ENCODE peak calls at places on chromosomes 12 and 14, in seven cellular contexts. J is HepG2, D is SK-N-SH, T is GM12892, H is H1, E is K562, O is GM12878. Q is an unnamed sample.

GRCh38 chr14:31449971-31450610 is 7.2 kb downstream of the DTD2 start:
- DNase-seq in J (peak), D (peak), T (no peak), H (no peak), E (peak), O (no peak), Q (no peak)

GRCh38 chr12:12282761-12283160 is 15.9 kb upstream of the LRP6 start:
- DNase-seq in J (no peak), D (no peak), T (no peak), H (no peak), E (no peak), O (no peak), Q (no peak)

GRCh38 chr12:43847427-43847826 is 11.5 kb downstream of the TMEM117 start:
- DNase-seq in J (no peak), D (no peak), T (no peak), H (no peak), E (no peak), O (no peak), Q (no peak)

GRCh38 chr14:37466623-37467088 is 128.4 kb downstream of the FOXA1 start:
- DNase-seq in J (peak), D (no peak), T (no peak), H (no peak), E (no peak), O (no peak), Q (no peak)

GRCh38 chr12:100141998-100142850 is 450 bp downstream of the BLTP3B start:
- DNase-seq in J (peak), D (peak), T (no peak), H (peak), E (peak), O (no peak), Q (no peak)

GRCh38 chr14:91473046-91473445 is 37.1 kb downstream of the PPP4R3A start:
- DNase-seq in J (no peak), D (no peak), T (no peak), H (no peak), E (no peak), O (no peak), Q (no peak)

GRCh38 chr14:101889898-101890297 is 74.5 kb upstream of the DYNC1H1 start:
- DNase-seq in J (no peak), D (no peak), T (no peak), H (no peak), E (no peak), O (no peak), Q (no peak)

GRCh38 chr12:8697120-8697475 is 693 bp upstream of the RIMKLB start:
- DNase-seq in J (no peak), D (no peak), T (no peak), H (no peak), E (no peak), O (no peak), Q (no peak)

GRCh38 chr12:2163172-2163927 is 110.6 kb downstream of the CACNA1C start:
- DNase-seq in J (peak), D (no peak), T (no peak), H (no peak), E (no peak), O (no peak), Q (no peak)

GRCh38 chr12:64187370-64187769 is 34.7 kb downstream of the KICS2 start:
- DNase-seq in J (no peak), D (no peak), T (no peak), H (no peak), E (no peak), O (no peak), Q (no peak)

GRCh38 chr14:24368562-24369252 is 723 bp downstream of the NFATC4 start:
- DNase-seq in J (no peak), D (peak), T (peak), H (peak), E (peak), O (no peak), Q (peak)

GRCh38 chr12:50924439-50925341 is 27.7 kb upstream of the HIGD1C start:
- DNase-seq in J (peak), D (peak), T (peak), H (peak), E (peak), O (peak), Q (peak)

GRCh38 chr14:78618379-78618778 is 448.2 kb downstream of the NRXN3 start:
- DNase-seq in J (no peak), D (no peak), T (no peak), H (no peak), E (no peak), O (no peak), Q (no peak)

GRCh38 chr14:95273041-95273978 is 46.4 kb downstream of the CLMN start:
- DNase-seq in J (peak), D (no peak), T (no peak), H (no peak), E (no peak), O (no peak), Q (no peak)

GRCh38 chr12:70739741-70740140 is 102.5 kb upstream of the PTPRB start:
- DNase-seq in J (no peak), D (no peak), T (no peak), H (no peak), E (no peak), O (no peak), Q (no peak)

GRCh38 chr12:2627343-2628191 is 167.2 kb upstream of the FKBP4 start:
- DNase-seq in J (no peak), D (no peak), T (no peak), H (no peak), E (no peak), O (no peak), Q (no peak)

GRCh38 chr14:63952053-63952932 is 99.5 kb downstream of the SYNE2 start:
- DNase-seq in J (no peak), D (no peak), T (no peak), H (no peak), E (no peak), O (no peak), Q (no peak)

GRCh38 chr12:78928200-78929074 is 63.9 kb downstream of the SYT1 start:
- DNase-seq in J (peak), D (no peak), T (no peak), H (no peak), E (no peak), O (no peak), Q (no peak)

GRCh38 chr12:7555752-7556151 is 52.2 kb upstream of the CD163 start:
- DNase-seq in J (no peak), D (no peak), T (no peak), H (no peak), E (no peak), O (no peak), Q (no peak)

GRCh38 chr12:2540535-2540941 is 254.2 kb upstream of the FKBP4 start:
- DNase-seq in J (no peak), D (no peak), T (no peak), H (no peak), E (no peak), O (no peak), Q (no peak)

GRCh38 chr14:22185191-22185590 is 403.8 kb downstream of the DAD1 start:
- DNase-seq in J (peak), D (no peak), T (no peak), H (no peak), E (no peak), O (no peak), Q (no peak)

GRCh38 chr14:85607571-85608219 is 77.8 kb downstream of the FLRT2 start:
- DNase-seq in J (no peak), D (no peak), T (no peak), H (no peak), E (no peak), O (no peak), Q (no peak)

GRCh38 chr14:104813286-104813685 is 12.4 kb downstream of the ZBTB42 start:
- DNase-seq in J (no peak), D (no peak), T (no peak), H (no peak), E (no peak), O (no peak), Q (no peak)

GRCh38 chr12:91877461-91878230 is 268.0 kb downstream of the BTG1 start:
- DNase-seq in J (no peak), D (no peak), T (no peak), H (no peak), E (no peak), O (no peak), Q (no peak)

GRCh38 chr12:123520567-123521474 is 12.7 kb downstream of the RILPL1 start:
- DNase-seq in J (no peak), D (no peak), T (no peak), H (no peak), E (no peak), O (no peak), Q (no peak)

DNA sequence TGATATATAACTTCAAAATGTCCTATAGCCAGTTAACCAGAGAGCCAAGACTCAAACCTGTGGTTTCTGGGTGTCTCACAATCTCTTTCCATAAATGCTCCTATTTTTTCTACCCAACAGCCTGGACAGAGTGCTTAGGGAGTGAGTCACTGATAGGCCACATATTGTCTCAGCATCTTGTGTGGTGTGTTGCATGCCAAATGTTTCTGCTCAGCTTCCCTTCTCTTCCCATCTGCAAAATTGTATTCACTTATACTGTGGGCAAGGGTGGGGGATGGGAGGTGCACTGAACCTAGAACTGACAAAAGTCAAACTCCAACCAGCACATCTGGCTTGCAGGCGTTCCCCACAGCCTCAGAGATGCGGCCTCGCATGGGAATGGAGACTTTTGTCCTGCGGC is 123.3 kb downstream of the KCNA5 start:
- DNase-seq in J (no peak), D (peak), T (no peak), H (no peak), E (no peak), O (no peak), Q (no peak)
- TF ChIP-seq TAF1 in J (no peak), D (no peak), T (no peak), H (no peak), E (no peak), O (no peak), Q (no peak)

DNA sequence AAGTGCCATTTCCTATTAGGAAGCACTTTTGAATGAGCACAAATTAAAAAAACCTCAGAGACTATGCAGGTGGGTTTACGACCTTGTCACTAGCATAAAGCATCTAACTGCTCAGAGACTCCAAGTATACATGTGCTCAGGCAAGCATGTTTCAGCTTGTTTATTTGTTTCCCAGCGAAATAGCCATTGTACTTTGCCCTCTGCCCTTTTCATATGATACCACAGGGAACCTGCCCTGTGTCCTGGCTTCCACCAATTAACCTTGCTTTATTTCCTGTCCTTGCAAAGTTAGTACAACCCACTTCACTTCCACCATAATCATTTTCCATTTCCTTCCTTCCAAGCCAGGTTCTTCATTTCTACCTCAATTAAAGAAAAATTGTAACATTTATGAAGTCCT is 194.9 kb downstream of the DUSP6 start:
- DNase-seq in J (peak), D (no peak), T (no peak), H (no peak), E (no peak), O (no peak), Q (no peak)
- TF ChIP-seq TAF1 in J (no peak), D (no peak), T (no peak), H (no peak), E (no peak), O (no peak), Q (no peak)

GRCh38 chr14:97796511-97796910 is 999.3 kb downstream of the VRK1 start:
- DNase-seq in J (no peak), D (no peak), T (no peak), H (no peak), E (no peak), O (no peak), Q (no peak)
- TF ChIP-seq TAF1 in J (no peak), D (no peak), T (no peak), H (no peak), E (no peak), O (no peak), Q (no peak)

GRCh38 chr12:75727577-75727976 is 216.2 kb upstream of the KRR1 start:
- DNase-seq in J (peak), D (no peak), T (no peak), H (no peak), E (no peak), O (no peak), Q (no peak)

GRCh38 chr12:75722714-75723200 is 211.3 kb upstream of the KRR1 start:
- DNase-seq in J (peak), D (no peak), T (no peak), H (no peak), E (peak), O (peak), Q (peak)

GRCh38 chr12:75728826-75729225 is 217.4 kb upstream of the KRR1 start:
- DNase-seq in J (no peak), D (no peak), T (no peak), H (no peak), E (no peak), O (no peak), Q (no peak)

GRCh38 chr12:75724913-75725312 is 213.5 kb upstream of the KRR1 start:
- DNase-seq in J (peak), D (peak), T (no peak), H (no peak), E (no peak), O (no peak), Q (no peak)

DNA sequence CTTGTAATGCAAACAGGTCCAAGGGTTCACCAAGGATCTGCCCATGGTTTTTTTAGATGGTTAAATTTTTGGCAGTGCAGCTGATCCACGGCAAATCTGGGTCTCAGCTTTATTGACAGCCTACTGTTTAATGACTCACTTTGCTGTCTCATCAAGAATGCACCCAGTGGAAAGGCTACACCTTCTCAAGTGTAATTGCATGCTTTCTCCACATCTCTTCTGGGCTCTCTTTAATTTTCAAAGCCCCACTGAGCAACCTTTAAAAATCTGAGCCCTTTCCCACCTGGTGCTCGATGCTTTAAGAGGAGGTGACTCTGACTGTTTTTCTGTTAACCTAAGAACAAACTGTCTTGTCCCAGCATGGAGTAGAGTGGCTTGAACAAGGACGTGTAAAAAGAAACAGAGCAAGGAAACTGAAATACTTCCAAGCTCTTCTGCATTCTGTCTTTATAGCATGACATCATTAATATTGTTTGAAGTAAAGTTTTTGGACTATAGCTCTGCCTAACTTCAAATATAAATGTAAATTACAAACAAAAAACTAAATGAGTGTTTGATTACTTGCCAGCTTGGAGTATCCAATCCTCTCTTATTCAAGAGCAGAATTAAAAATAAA is 214.2 kb upstream of the KRR1 start:
- DNase-seq in J (no peak), D (no peak), T (no peak), H (no peak), E (no peak), O (no peak), Q (no peak)
- TF ChIP-seq TAF1 in J (no peak), D (no peak), T (no peak), H (no peak), E (no peak), O (no peak), Q (no peak)

DNA sequence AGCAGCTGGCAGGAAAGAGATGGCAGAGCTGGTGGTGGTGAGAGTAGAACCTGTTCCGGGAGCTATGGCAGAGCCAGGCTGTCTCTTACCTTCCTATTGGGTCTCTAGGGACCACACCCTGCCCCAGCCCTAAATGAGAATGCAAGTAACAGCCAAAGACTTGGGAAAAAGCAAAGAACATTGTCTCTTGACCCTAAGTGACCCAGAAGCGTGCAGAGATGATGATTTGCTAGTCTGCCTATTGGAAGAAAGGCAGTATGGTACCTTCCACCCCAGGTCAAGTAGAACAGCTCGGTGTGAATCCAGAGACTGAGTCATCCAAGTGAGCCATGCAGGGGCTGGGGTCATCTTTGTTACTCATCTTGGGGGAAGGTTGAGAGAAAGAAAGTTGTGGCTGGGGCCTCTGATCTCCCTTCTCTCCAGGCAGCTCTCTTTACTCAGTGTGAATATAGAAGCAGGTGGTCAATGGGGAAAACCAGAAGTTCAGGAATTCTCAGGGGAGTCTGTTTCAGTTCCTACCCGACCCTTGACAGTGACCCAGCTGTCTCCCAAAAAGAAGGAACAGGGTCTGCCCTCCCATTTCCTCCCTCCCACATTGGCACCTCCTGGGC is 1.7 kb downstream of the BLOC1S1 start:
- DNase-seq in J (no peak), D (no peak), T (no peak), H (no peak), E (no peak), O (no peak), Q (no peak)
- TF ChIP-seq TAF1 in J (no peak), D (no peak), T (no peak), H (no peak), E (no peak), O (no peak), Q (no peak)

Q was measured in GM12891.